ENCODE peak calls at places on chromosomes 6 and 20, in seven cellular contexts. D is cardiac muscle cell; N is suprapubic skin; U is body of pancreas; R is CD8-positive, alpha-beta T cell; K is breast epithelium; O is colonic mucosa. Q is an unnamed sample. For H3K36me3, the result is how much of the 10 kb centered on the place peaks cover.

GRCh38 chr20:42634096-42634495 is 555.6 kb downstream of the PTPRT start:
- DNase-seq in D (no peak), N (no peak), U (no peak), R (no peak), K (no peak), O (no peak), Q (no peak)

GRCh38 chr20:62832212-62832922 is 15.5 kb downstream of the COL9A3 start:
- DNase-seq in D (no peak), N (no peak), U (peak), R (no peak), K (peak), O (peak), Q (no peak)

GRCh38 chr6:55822815-55823214 is 52.6 kb downstream of the BMP5 start:
- DNase-seq in D (peak), N (no peak), U (no peak), R (no peak), K (no peak), O (no peak), Q (no peak)

GRCh38 chr6:29461021-29461814 is 4.3 kb downstream of the OR2H1 start:
- DNase-seq in D (no peak), N (no peak), U (no peak), R (no peak), K (no peak), O (no peak), Q (no peak)

GRCh38 chr6:70857387-70858077 is 99.3 kb downstream of the B3GAT2 start:
- DNase-seq in D (no peak), N (no peak), U (no peak), R (no peak), K (no peak), O (no peak), Q (no peak)

GRCh38 chr6:146543211-146543939 is at the start of gene RAB32:
- DNase-seq in D (peak), N (peak), U (peak), R (no peak), K (peak), O (peak), Q (no peak)

GRCh38 chr6:148448371-148449010 is 105.9 kb downstream of the SASH1 start:
- DNase-seq in D (no peak), N (no peak), U (no peak), R (no peak), K (no peak), O (no peak), Q (no peak)

GRCh38 chr20:10498196-10498595 is 63.1 kb downstream of the SLX4IP start:
- DNase-seq in D (no peak), N (no peak), U (no peak), R (no peak), K (no peak), O (no peak), Q (no peak)

GRCh38 chr6:123619156-123619555 is 17.6 kb downstream of the TRDN start:
- DNase-seq in D (no peak), N (no peak), U (no peak), R (no peak), K (no peak), O (no peak), Q (no peak)

DNA sequence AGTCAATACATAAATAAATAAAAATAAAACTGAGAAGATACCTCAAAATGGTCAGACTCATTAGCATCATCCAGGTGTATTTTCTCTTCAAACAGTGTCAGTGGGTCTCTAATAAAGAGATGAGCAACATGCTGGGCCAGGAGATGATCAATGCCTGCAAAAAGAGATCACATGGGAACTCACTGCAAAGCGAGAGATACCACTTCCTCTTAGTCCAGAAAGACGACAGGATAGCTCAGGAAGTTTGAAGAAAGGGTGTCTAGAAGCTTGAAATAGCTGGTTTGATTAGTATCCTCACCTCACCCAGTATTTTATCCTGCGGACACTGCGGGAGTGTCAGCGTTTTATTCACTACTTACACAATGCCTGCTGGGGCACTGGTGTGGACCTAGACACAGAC is 38.0 kb downstream of the GCLC start:
- DNase-seq in D (no peak), N (no peak), U (no peak), R (no peak), K (no peak), O (no peak), Q (no peak)
- H3K36me3 ChIP-seq in D (under half), N (under half), U (under half), R (under half), K (under half), O (under half), Q (half or more)

GRCh38 chr6:44219815-44220784 is 3.3 kb upstream of the SLC29A1 start:
- DNase-seq in D (no peak), N (no peak), U (no peak), R (no peak), K (no peak), O (no peak), Q (no peak)
- TF ChIP-seq CTCF in D (no peak), N (no peak), U (no peak), R (no peak), K (no peak), O (no peak), Q (peak)

GRCh38 chr6:41646026-41646795 is 7.9 kb downstream of the MDFI start:
- DNase-seq in D (no peak), N (peak), U (no peak), R (no peak), K (no peak), O (no peak), Q (no peak)

GRCh38 chr6:41643899-41644269 is 5.6 kb downstream of the MDFI start:
- DNase-seq in D (no peak), N (peak), U (no peak), R (no peak), K (no peak), O (no peak), Q (no peak)

GRCh38 chr6:41642960-41643898 is 5.0 kb downstream of the MDFI start:
- DNase-seq in D (no peak), N (peak), U (no peak), R (no peak), K (no peak), O (no peak), Q (no peak)

GRCh38 chr6:41644297-41644879 is 6.1 kb downstream of the MDFI start:
- DNase-seq in D (no peak), N (peak), U (no peak), R (no peak), K (no peak), O (no peak), Q (peak)

DNA sequence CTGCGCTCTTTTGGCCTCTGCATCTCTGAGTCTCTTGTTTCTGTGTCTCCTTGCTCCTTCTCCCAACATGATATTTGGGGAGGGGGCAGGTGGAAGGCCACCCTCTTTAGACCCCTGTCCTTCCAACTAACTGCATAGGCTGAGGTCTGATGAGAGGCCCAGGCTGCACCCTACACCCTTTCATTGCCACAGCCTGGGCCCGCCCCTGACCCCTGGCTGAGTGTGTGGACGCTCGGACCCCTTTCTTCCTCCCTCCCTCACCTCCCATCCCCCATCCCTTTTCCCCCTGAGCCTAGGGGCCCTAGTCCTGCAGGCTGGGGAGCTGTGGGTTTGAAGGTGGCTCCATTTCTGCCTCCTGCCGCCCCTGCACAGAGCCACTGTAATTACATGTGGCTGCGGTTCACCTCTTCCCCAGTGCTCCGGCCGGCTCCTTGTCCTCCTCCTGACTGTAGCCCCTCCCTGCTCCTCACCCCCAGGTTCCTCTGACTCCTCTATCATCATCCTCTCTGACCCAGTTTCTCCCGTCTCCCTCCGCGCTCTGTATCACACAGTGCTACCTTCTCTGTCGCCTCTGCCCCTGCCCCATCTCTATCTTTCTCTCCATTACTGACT is 6.8 kb downstream of the MDFI start:
- DNase-seq in D (no peak), N (peak), U (no peak), R (no peak), K (no peak), O (no peak), Q (peak)
- H3K36me3 ChIP-seq in D (under half), N (under half), U (under half), R (under half), K (under half), O (under half), Q (half or more)

DNA sequence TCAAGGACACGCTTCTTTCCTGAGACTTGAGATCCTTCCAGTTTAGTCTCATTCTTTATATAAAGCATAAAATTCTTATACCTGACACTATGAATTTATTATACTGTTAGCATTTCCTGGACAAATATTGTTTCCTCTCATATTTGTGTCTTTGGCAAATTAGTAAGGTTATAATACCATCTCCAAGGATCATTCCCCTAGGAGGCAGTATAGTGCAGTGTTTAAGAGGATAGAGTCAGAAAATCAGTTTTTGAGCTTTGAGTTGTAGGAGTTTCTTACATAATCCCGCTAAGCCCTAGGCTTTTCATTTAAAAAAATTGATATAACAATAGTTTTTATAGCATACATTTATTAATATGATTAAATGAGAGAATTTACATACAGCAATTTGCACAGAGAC is 510.8 kb downstream of the TENT5A start:
- DNase-seq in D (peak), N (no peak), U (no peak), R (no peak), K (no peak), O (no peak), Q (no peak)
- TF ChIP-seq CTCF in D (peak), N (no peak), U (no peak), R (no peak), K (no peak), O (no peak), Q (peak)